ENCODE peak calls at places on chromosomes 12 and 14, in four cellular contexts. H is erythroblast; I is Caki2; R is T-helper 2 cell treated with Interferon-gamma antibody and Interleukin-4, amounts not matched to agents 5 μg/mL and 100 μg/mL, for 36 hours. G is an unnamed sample.

GRCh38 chr12:69130064-69130463 is 109.3 kb upstream of the CPSF6 start:
- DNase-seq in H (no peak), I (no peak), R (no peak), G (no peak)

GRCh38 chr12:54374555-54375257 is 9.8 kb downstream of the ZNF385A start:
- DNase-seq in H (no peak), I (no peak), R (no peak), G (no peak)

GRCh38 chr12:110548678-110549077 is 34.4 kb downstream of the PPTC7 start:
- DNase-seq in H (no peak), I (no peak), R (no peak), G (no peak)

GRCh38 chr12:48933664-48934311 is 8.5 kb upstream of the FKBP11 start:
- DNase-seq in H (no peak), I (no peak), R (no peak), G (no peak)

GRCh38 chr12:197911-198695 is 15.9 kb downstream of the SLC6A12 start:
- DNase-seq in H (no peak), I (no peak), R (no peak), G (no peak)

GRCh38 chr14:99479160-99479902 is 1.3 kb downstream of the SETD3 start:
- DNase-seq in H (no peak), I (no peak), R (no peak), G (no peak)

GRCh38 chr12:66931091-66931490 is 252.2 kb upstream of the GRIP1 start:
- DNase-seq in H (no peak), I (no peak), R (no peak), G (no peak)

GRCh38 chr14:101876539-101876938 is 87.8 kb upstream of the DYNC1H1 start:
- DNase-seq in H (peak), I (no peak), R (peak), G (peak)

GRCh38 chr14:34297786-34298520 is 164.1 kb downstream of the SPTSSA start:
- DNase-seq in H (peak), I (peak), R (no peak), G (no peak)

GRCh38 chr12:55019784-55020183 is at the start of gene NEUROD4:
- DNase-seq in H (peak), I (peak), R (no peak), G (peak)

GRCh38 chr12:77115471-77115870 is 50.1 kb upstream of the E2F7 start:
- DNase-seq in H (no peak), I (no peak), R (no peak), G (no peak)

G was measured in adrenal gland.